ENCODE peak calls at places on chromosomes 16 and 17, in four cellular contexts. C is psoas muscle, K is uterus, R is mesendoderm. N is an unnamed sample. For H3K4me1, the result is how much of the 10 kb centered on the place peaks cover.

GRCh38 chr17:49730078-49730786 is 22.5 kb upstream of the SLC35B1 start:
- DNase-seq in K (peak), C (peak), R (peak), N (no peak)

GRCh38 chr17:62187681-62188080 is 122.6 kb upstream of the MED13 start:
- DNase-seq in K (no peak), C (no peak), R (peak), N (no peak)

GRCh38 chr16:54062361-54063346 is 223.9 kb downstream of the IRX3 start:
- DNase-seq in R (peak), K (no peak), C (no peak), N (peak)

GRCh38 chr17:67557052-67557845 is 160.5 kb upstream of the NOL11 start:
- DNase-seq in K (no peak), C (no peak), R (no peak), N (no peak)

GRCh38 chr17:62625870-62626200 is 1.6 kb upstream of the MRC2 start:
- DNase-seq in R (peak), C (no peak), K (no peak), N (no peak)

GRCh38 chr17:32483451-32484019 is 3.3 kb upstream of the CDK5R1 start:
- DNase-seq in K (peak), C (peak), R (peak), N (peak)

GRCh38 chr16:1678500-1679098 is 520 bp downstream of the JPT2 start:
- DNase-seq in C (no peak), R (peak), K (peak), N (peak)

GRCh38 chr16:79600636-79601091 is at the start of gene MAF:
- DNase-seq in K (peak), R (peak), C (peak), N (no peak)

GRCh38 chr16:9102379-9102778 is 10.9 kb downstream of the HAPSTR1 start:
- DNase-seq in R (no peak), C (no peak), K (no peak), N (no peak)

GRCh38 chr17:62100050-62100449 is 35.0 kb upstream of the MED13 start:
- DNase-seq in K (no peak), R (no peak), C (no peak), N (no peak)

GRCh38 chr16:56409195-56409594 is 16.1 kb downstream of the AMFR start:
- DNase-seq in R (no peak), C (no peak), K (no peak), N (no peak)

GRCh38 chr17:45091778-45092425 is 30.8 kb downstream of the NMT1 start:
- DNase-seq in R (no peak), C (no peak), K (no peak), N (no peak)

GRCh38 chr17:13544292-13544691 is 57.4 kb downstream of the HS3ST3A1 start:
- DNase-seq in K (peak), C (no peak), R (peak), N (peak)

GRCh38 chr16:87671221-87671620 is 68.9 kb downstream of the JPH3 start:
- DNase-seq in K (no peak), R (no peak), C (no peak), N (no peak)

GRCh38 chr16:29825145-29826044 is 5.1 kb downstream of the MVP start:
- DNase-seq in R (peak), K (peak), C (peak), N (no peak)

GRCh38 chr17:31902693-31903092 is 1.2 kb upstream of the UTP6 start:
- DNase-seq in K (no peak), R (no peak), C (no peak), N (no peak)

GRCh38 chr16:54296543-54296942 is 10.0 kb upstream of the IRX3 start:
- DNase-seq in C (no peak), K (no peak), R (no peak), N (no peak)

GRCh38 chr17:78917451-78918307 is 7.5 kb downstream of the TIMP2 start:
- DNase-seq in K (no peak), C (peak), R (no peak), N (no peak)

GRCh38 chr17:56756536-56756935 is 77.2 kb downstream of the C17orf67 start:
- DNase-seq in R (no peak), C (no peak), K (no peak), N (no peak)

GRCh38 chr16:57608462-57609113 is 19.8 kb upstream of the ADGRG1 start:
- DNase-seq in C (no peak), K (no peak), R (no peak), N (no peak)

GRCh38 chr17:4584125-4584834 is at the start of gene SMTNL2:
- DNase-seq in K (peak), C (peak), R (no peak), N (no peak)

GRCh38 chr16:28218109-28218508 is 6.3 kb upstream of the XPO6 start:
- DNase-seq in C (no peak), K (no peak), R (peak), N (no peak)

GRCh38 chr16:23999663-24000062 is 163.9 kb downstream of the PRKCB start:
- DNase-seq in C (no peak), K (no peak), R (no peak), N (no peak)

GRCh38 chr16:11742041-11742535 is 569 bp downstream of the TXNDC11 start:
- DNase-seq in R (peak), K (peak), C (peak), N (no peak)

DNA sequence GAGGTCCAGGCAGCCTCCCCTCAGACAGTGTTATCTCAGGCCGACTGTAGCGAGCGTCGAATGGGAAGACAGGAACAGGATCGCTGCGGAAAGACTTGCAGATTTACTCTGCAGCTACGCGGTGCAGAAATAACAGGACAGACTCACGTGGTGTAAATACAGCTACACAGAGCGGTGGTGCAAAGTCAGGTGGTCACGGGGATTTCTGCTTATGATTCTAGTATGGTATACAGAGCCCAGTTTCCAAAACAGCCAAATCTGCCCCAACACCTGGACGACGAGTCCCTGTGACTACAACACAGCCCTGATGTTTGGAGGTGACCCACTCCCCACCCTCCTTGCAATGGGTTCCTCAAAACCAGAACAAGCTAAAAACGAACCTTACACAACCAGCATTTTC is 40.6 kb upstream of the ABR start:
- DNase-seq in C (no peak), K (no peak), R (no peak), N (no peak)
- H3K4me1 ChIP-seq in C (under half), K (under half), R (under half), N (under half)

GRCh38 chr16:73041644-73042043 is 6.3 kb downstream of the ZFHX3 start:
- DNase-seq in K (no peak), C (no peak), R (no peak), N (no peak)

GRCh38 chr16:73040735-73041402 is 7.1 kb downstream of the ZFHX3 start:
- DNase-seq in K (no peak), R (no peak), C (no peak), N (no peak)

GRCh38 chr16:73046484-73047214 is 1.3 kb downstream of the ZFHX3 start:
- DNase-seq in K (no peak), R (no peak), C (no peak), N (no peak)

GRCh38 chr16:73042807-73043206 is 5.1 kb downstream of the ZFHX3 start:
- DNase-seq in R (no peak), K (no peak), C (no peak), N (no peak)

DNA sequence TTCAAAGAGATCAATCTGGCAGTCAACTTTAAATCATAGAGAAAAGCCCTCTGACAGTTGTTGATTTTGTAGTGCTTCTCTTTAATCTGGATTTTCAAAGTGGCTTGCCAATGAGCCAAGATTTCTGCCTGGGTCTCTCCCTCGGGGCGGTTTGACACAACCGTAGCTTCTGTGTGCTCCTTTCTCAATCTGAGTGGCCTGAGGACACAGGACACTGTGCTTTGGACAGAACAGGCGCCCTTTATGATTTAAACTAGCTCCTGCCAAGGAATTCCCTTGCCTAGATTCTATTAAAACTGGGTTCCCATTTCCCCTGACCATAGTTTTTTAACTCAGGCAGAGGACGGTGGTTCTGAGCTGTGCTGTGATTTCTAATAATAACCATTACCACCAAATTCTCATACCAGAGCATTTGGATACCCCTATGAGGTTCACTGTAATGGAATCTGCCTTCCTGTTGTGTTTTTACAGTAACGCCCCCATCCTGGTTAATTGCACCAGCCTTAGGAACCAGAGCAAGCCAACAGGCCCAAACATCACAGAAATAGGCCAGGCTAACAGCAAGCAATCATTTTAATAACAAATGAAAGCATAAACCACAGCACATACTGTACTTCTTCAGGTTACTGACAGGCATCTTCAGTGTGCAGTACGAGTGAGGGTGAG is 4.0 kb downstream of the ZFHX3 start:
- DNase-seq in R (no peak), C (peak), K (no peak), N (no peak)
- H3K4me1 ChIP-seq in R (under half), C (half or more), K (under half), N (under half)

GRCh38 chr16:89368604-89369249 is 121.6 kb downstream of the ANKRD11 start:
- DNase-seq in C (no peak), K (no peak), R (no peak), N (no peak)

GRCh38 chr16:89371386-89371785 is 119.0 kb downstream of the ANKRD11 start:
- DNase-seq in R (no peak), K (no peak), C (no peak), N (no peak)

GRCh38 chr16:89370601-89371000 is 119.8 kb downstream of the ANKRD11 start:
- DNase-seq in K (no peak), C (no peak), R (no peak), N (no peak)

GRCh38 chr16:89369266-89369895 is 121.0 kb downstream of the ANKRD11 start:
- DNase-seq in C (no peak), K (no peak), R (no peak), N (no peak)

GRCh38 chr16:89370081-89370511 is 120.3 kb downstream of the ANKRD11 start:
- DNase-seq in K (no peak), C (no peak), R (peak), N (no peak)
- H3K4me1 ChIP-seq in K (under half), C (half or more), R (under half), N (under half)

GRCh38 chr16:49936791-49937190 is 80.9 kb upstream of the ZNF423 start:
- DNase-seq in C (no peak), K (no peak), R (no peak), N (no peak)

GRCh38 chr16:49932449-49932848 is 76.5 kb upstream of the ZNF423 start:
- DNase-seq in C (no peak), R (no peak), K (no peak), N (no peak)

GRCh38 chr16:49931931-49932330 is 76.0 kb upstream of the ZNF423 start:
- DNase-seq in C (no peak), R (no peak), K (no peak), N (no peak)

GRCh38 chr16:49932943-49933342 is 77.0 kb upstream of the ZNF423 start:
- DNase-seq in K (peak), R (peak), C (no peak), N (no peak)

DNA sequence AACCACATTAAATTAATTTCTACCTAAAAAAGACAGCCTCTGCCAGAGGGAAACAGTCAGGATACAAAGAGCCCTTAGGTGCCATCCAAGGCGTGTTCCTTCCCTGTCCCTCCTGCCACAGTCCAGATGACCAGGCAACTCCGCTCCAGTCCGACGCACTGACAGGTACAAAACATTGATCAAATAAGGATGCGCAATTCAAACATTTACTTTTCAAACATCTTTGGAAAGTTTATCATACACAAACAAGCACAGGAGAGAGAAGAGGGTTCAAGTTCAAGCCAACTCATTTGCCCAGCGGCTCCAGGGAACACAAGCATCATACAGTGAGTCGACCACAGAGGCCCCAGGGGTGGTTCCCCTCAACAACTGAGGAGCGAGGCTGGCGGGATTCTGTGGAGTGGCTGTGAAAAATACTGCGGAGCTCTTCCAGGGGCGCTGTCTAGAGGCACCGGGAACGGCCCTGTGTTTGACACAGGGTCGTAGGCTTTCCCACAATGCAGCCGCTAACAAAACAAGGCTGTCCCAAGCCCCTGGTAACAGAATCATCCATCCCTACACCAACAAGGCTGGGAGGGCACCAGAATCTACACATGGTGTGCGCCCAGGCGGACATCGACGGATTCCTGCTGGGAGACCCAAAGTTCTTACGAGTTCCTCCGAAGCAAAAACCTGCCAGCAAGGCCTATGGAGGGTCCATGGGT is 78.8 kb upstream of the ZNF423 start:
- DNase-seq in R (no peak), C (no peak), K (no peak), N (no peak)
- H3K4me1 ChIP-seq in R (under half), C (under half), K (under half), N (under half)

GRCh38 chr16:86303787-86304685 is 206.3 kb upstream of the FOXF1 start:
- DNase-seq in C (no peak), K (peak), R (no peak), N (no peak)

GRCh38 chr16:86304868-86305267 is 205.5 kb upstream of the FOXF1 start:
- DNase-seq in C (no peak), R (no peak), K (no peak), N (no peak)

GRCh38 chr16:86300746-86301480 is 209.4 kb upstream of the FOXF1 start:
- DNase-seq in K (no peak), R (peak), C (no peak), N (peak)

GRCh38 chr16:86299882-86300490 is 210.3 kb upstream of the FOXF1 start:
- DNase-seq in K (no peak), R (no peak), C (no peak), N (no peak)

DNA sequence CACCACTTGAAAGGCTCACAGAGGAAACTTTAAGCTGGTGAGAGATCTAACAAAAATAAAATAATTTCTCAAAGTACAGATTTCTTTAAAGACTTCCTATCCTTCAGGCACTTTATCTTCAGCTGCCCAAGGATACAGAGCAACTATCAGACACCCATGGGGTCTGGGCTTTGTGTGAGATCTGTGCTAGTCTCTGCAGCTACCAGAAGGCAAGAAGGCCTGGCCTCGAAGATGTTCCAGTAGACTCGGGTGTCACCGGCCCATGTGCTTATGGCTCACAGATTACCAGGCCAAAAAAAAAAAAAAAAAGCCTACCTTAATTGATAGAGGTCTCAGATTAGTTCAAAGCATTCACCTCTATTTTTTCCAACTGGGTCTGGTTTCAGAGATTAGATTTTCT is 207.6 kb upstream of the FOXF1 start:
- DNase-seq in K (no peak), C (no peak), R (peak), N (no peak)
- H3K4me1 ChIP-seq in K (under half), C (under half), R (under half), N (under half)

GRCh38 chr16:50182441-50182840 is 29.3 kb downstream of the TENT4B start:
- DNase-seq in R (no peak), K (no peak), C (no peak), N (no peak)

GRCh38 chr16:50188619-50189136 is 35.6 kb downstream of the TENT4B start:
- DNase-seq in C (no peak), R (no peak), K (no peak), N (no peak)

GRCh38 chr16:50183316-50183715 is 30.2 kb downstream of the TENT4B start:
- DNase-seq in C (no peak), K (no peak), R (no peak), N (no peak)

GRCh38 chr16:50190292-50190691 is 37.2 kb downstream of the TENT4B start:
- DNase-seq in R (no peak), K (no peak), C (no peak), N (no peak)

GRCh38 chr16:50185005-50185505 is 31.9 kb downstream of the TENT4B start:
- DNase-seq in K (no peak), C (no peak), R (no peak), N (no peak)
- H3K4me1 ChIP-seq in K (under half), C (under half), R (under half), N (under half)

GRCh38 chr17:21280081-21280518 is 4.4 kb upstream of the MAP2K3 start:
- DNase-seq in C (peak), R (peak), K (peak), N (peak)
- H3K4me1 ChIP-seq in C (under half), R (under half), K (under half), N (under half)